ENCODE peak calls at places on chromosomes 2 and 18, in nine cellular contexts. W, K, G, C, F, D, L, I and Q are unnamed samples.

GRCh38 chr2:241846406-241846805 is 12.3 kb downstream of the PDCD1 start:
- DNase-seq in W (no peak), K (no peak), G (no peak), C (no peak), F (no peak), D (no peak), L (no peak), I (no peak), Q (no peak)

GRCh38 chr2:168090366-168091019 is 156.9 kb downstream of the STK39 start:
- DNase-seq in W (no peak), K (no peak), G (no peak), C (peak; percentile 20), F (no peak), D (no peak), L (no peak), I (no peak), Q (no peak)

GRCh38 chr2:137161250-137161649 is 395.9 kb downstream of the THSD7B start:
- DNase-seq in W (no peak), K (no peak), G (no peak), C (no peak), F (no peak), D (no peak), L (no peak), I (no peak), Q (no peak)

GRCh38 chr2:13046557-13047165 is 329.9 kb downstream of the TRIB2 start:
- DNase-seq in W (no peak), K (no peak), G (peak; percentile 72), C (peak; percentile 41), F (peak; percentile 63), D (no peak), L (no peak), I (no peak), Q (no peak)

GRCh38 chr18:13474907-13475306 is 251.5 kb downstream of the FAM210A start:
- DNase-seq in W (no peak), K (no peak), G (no peak), C (no peak), F (no peak), D (no peak), L (no peak), I (no peak), Q (no peak)

GRCh38 chr2:151637284-151637781 is 96.9 kb downstream of the NEB start:
- DNase-seq in W (no peak), K (no peak), G (no peak), C (peak; percentile 29), F (no peak), D (no peak), L (no peak), I (peak; percentile 86), Q (peak; percentile 27)

GRCh38 chr18:46712406-46712805 is 44.4 kb downstream of the ST8SIA5 start:
- DNase-seq in W (no peak), K (peak; percentile 45), G (no peak), C (no peak), F (no peak), D (no peak), L (peak; percentile 30), I (no peak), Q (no peak)

GRCh38 chr2:119475225-119475856 is 43.7 kb downstream of the TMEM37 start:
- DNase-seq in W (no peak), K (no peak), G (no peak), C (peak; percentile 23), F (no peak), D (no peak), L (peak; percentile 58), I (no peak), Q (no peak)

GRCh38 chr2:213989207-213989606 is 421.6 kb upstream of the VWC2L start:
- DNase-seq in W (no peak), K (no peak), G (no peak), C (no peak), F (no peak), D (no peak), L (no peak), I (no peak), Q (no peak)

GRCh38 chr2:171513719-171514160 is 8.5 kb upstream of the CYBRD1 start:
- DNase-seq in W (no peak), K (no peak), G (peak; percentile 87), C (peak; percentile 16), F (no peak), D (no peak), L (no peak), I (peak; percentile 40), Q (no peak)